ENCODE peak calls at places on chromosomes 7 and 10, in nine cellular contexts. Y, T, R, B, X, O, L, C and S are unnamed samples.
A peak's percentile ranks its signal among the peaks of the same experiment; 100 is the strongest.

GRCh38 chr10:55497893-55498499 is 697.0 kb upstream of the PCDH15 start:
- DNase-seq in B (no peak), T (no peak), R (no peak), Y (no peak), L (no peak), C (no peak), X (no peak), O (no peak), S (no peak)

GRCh38 chr7:14687241-14687640 is 215.3 kb downstream of the DGKB start:
- DNase-seq in Y (no peak), X (no peak), C (no peak), T (no peak), O (no peak), L (no peak), R (no peak), B (no peak), S (no peak)

GRCh38 chr10:127989481-127989964 is 82.6 kb downstream of the PTPRE start:
- DNase-seq in Y (no peak), X (no peak), R (no peak), C (no peak), L (peak; percentile 20), T (no peak), O (no peak), B (no peak), S (no peak)

GRCh38 chr10:13206546-13207443 is 27.4 kb downstream of the UCMA start:
- DNase-seq in B (no peak), R (no peak), C (no peak), X (peak; percentile 33), L (peak; percentile 57), Y (no peak), T (no peak), O (no peak), S (no peak)

GRCh38 chr10:5547934-5548660 is 23.3 kb downstream of the CALML3 start:
- DNase-seq in L (no peak), X (peak; percentile 82), R (peak; percentile 83), B (no peak), O (no peak), Y (peak; percentile 17), C (no peak), T (peak; percentile 42), S (no peak)

GRCh38 chr7:98398567-98399372 is 2.1 kb downstream of the BAIAP2L1 start:
- DNase-seq in O (no peak), C (no peak), B (no peak), R (no peak), L (no peak), T (no peak), Y (no peak), X (peak; percentile 54), S (no peak)

GRCh38 chr7:32515890-32516550 is 20.7 kb downstream of the AVL9 start:
- DNase-seq in Y (no peak), X (peak; percentile 49), T (no peak), O (no peak), C (no peak), R (no peak), L (no peak), B (no peak), S (no peak)

GRCh38 chr10:29210469-29210868 is 78.4 kb upstream of the LYZL1 start:
- DNase-seq in T (no peak), L (peak; percentile 2), R (no peak), X (no peak), B (no peak), Y (no peak), C (no peak), O (no peak), S (no peak)

GRCh38 chr7:99919814-99920618 is 686 bp upstream of the TRIM4 start:
- DNase-seq in T (no peak), Y (no peak), O (no peak), L (peak; percentile 7), X (no peak), C (no peak), R (no peak), B (no peak), S (no peak)

GRCh38 chr7:44738031-44738730 is 10.5 kb upstream of the ZMIZ2 start:
- DNase-seq in Y (no peak), T (no peak), L (no peak), X (no peak), O (no peak), C (no peak), R (no peak), B (no peak), S (no peak)